ENCODE peak calls at places on chromosomes 1 and 21, in six cellular contexts. W, Z, K, Y, B and E are unnamed samples.

GRCh38 chr1:237366667-237367066 is 324.7 kb downstream of the RYR2 start:
- DNase-seq in Z (no peak), K (no peak), Y (no peak), W (no peak), B (no peak), E (no peak)

GRCh38 chr1:204975568-204976235 is 67.3 kb upstream of the CNTN2 start:
- DNase-seq in Y (peak; percentile 57), B (peak; percentile 77), Z (no peak), K (no peak), W (peak; percentile 32), E (no peak)

GRCh38 chr1:92030701-92031107 is 919 bp downstream of the EPHX4 start:
- DNase-seq in K (no peak), B (peak; percentile 9), W (peak; percentile 72), Y (no peak), Z (no peak), E (no peak)

GRCh38 chr1:156676820-156677615 is at the start of gene NES:
- DNase-seq in W (peak; percentile 56), B (peak; percentile 95), Y (no peak), Z (peak; percentile 86), K (peak; percentile 58), E (no peak)

GRCh38 chr1:16978589-16979474 is 1.6 kb downstream of the MFAP2 start:
- DNase-seq in Z (peak; percentile 87), K (peak; percentile 83), W (peak; percentile 86), B (peak; percentile 23), Y (no peak), E (peak; percentile 82)

GRCh38 chr1:90616395-90616794 is 100.7 kb downstream of the BARHL2 start:
- DNase-seq in Y (no peak), B (peak; percentile 44), W (no peak), Z (no peak), K (no peak), E (no peak)

GRCh38 chr1:55257958-55258357 is 42.8 kb upstream of the USP24 start:
- DNase-seq in K (no peak), W (peak; percentile 35), B (no peak), Y (no peak), Z (no peak), E (no peak)

GRCh38 chr1:224433041-224433670 is 1.4 kb downstream of the WDR26 start:
- DNase-seq in B (peak; percentile 39), Z (no peak), W (no peak), K (peak; percentile 51), Y (no peak), E (no peak)

GRCh38 chr1:110538082-110538481 is 19.1 kb upstream of the KCNA10 start:
- DNase-seq in Z (no peak), W (no peak), Y (no peak), B (no peak), K (no peak), E (no peak)

GRCh38 chr1:113027008-113027407 is 46.0 kb upstream of the LRIG2 start:
- DNase-seq in B (no peak), K (no peak), Y (no peak), Z (no peak), W (no peak), E (no peak)

GRCh38 chr1:5980314-5981008 is 11.8 kb downstream of the NPHP4 start:
- DNase-seq in B (peak; percentile 84), Y (no peak), K (peak; percentile 61), Z (no peak), W (peak; percentile 34), E (no peak)

GRCh38 chr1:202154766-202155477 is 5.5 kb downstream of the PTPN7 start:
- DNase-seq in B (peak; percentile 82), Y (peak; percentile 49), Z (no peak), K (no peak), W (peak; percentile 76), E (peak; percentile 32)

GRCh38 chr1:217322834-217323233 is 308.1 kb downstream of the GPATCH2 start:
- DNase-seq in K (no peak), B (no peak), Y (no peak), Z (no peak), W (no peak), E (no peak)

GRCh38 chr1:90724926-90725325 is 7.8 kb upstream of the BARHL2 start:
- DNase-seq in W (no peak), K (no peak), Y (no peak), B (peak; percentile 45), Z (no peak), E (no peak)

GRCh38 chr1:174968750-174969244 is 30.9 kb upstream of the CACYBP start:
- DNase-seq in K (no peak), Z (no peak), W (peak; percentile 57), Y (no peak), B (no peak), E (no peak)

GRCh38 chr1:172268237-172268636 is 152.2 kb upstream of the C1orf105 start:
- DNase-seq in W (no peak), Y (no peak), K (no peak), Z (no peak), B (no peak), E (no peak)

GRCh38 chr21:37742532-37742931 is 173.7 kb downstream of the KCNJ6 start:
- DNase-seq in B (no peak), W (peak; percentile 4), Z (no peak), Y (no peak), K (no peak), E (no peak)

GRCh38 chr1:14878124-14878523 is 275.4 kb upstream of the TMEM51 start:
- DNase-seq in K (no peak), Y (no peak), Z (no peak), W (no peak), B (no peak), E (no peak)

GRCh38 chr1:45359882-45360513 is 19.8 kb upstream of the MUTYH start:
- DNase-seq in W (peak; percentile 77), Y (peak; percentile 69), Z (peak; percentile 74), B (peak; percentile 59), K (peak; percentile 80), E (peak; percentile 38)

GRCh38 chr1:228238007-228238406 is 30.2 kb downstream of the OBSCN start:
- DNase-seq in K (no peak), Y (no peak), Z (no peak), B (no peak), W (no peak), E (no peak)

GRCh38 chr1:243884603-243885002 is 34.6 kb upstream of the AKT3 start:
- DNase-seq in B (no peak), Y (no peak), K (no peak), Z (no peak), W (no peak), E (no peak)

GRCh38 chr1:35660581-35661473 is 19.5 kb upstream of the PSMB2 start:
- DNase-seq in Z (no peak), K (no peak), Y (no peak), W (peak; percentile 75), B (peak; percentile 92), E (peak; percentile 38)

GRCh38 chr21:45158491-45159423 is 84.4 kb downstream of the ADARB1 start:
- DNase-seq in Y (no peak), Z (no peak), B (no peak), W (no peak), K (no peak), E (no peak)
- H3K9me3 ChIP-seq in Y (no peaks in the 10 kb centered on the region), Z (no peaks in the 10 kb centered on the region), B (no peaks in the 10 kb centered on the region), W (no peaks in the 10 kb centered on the region), K (no peaks in the 10 kb centered on the region), E (no peaks in the 10 kb centered on the region)

GRCh38 chr1:185694081-185694480 is 40.1 kb upstream of the HMCN1 start:
- DNase-seq in B (no peak), W (no peak), Y (no peak), K (no peak), Z (peak; percentile 17), E (no peak)

GRCh38 chr1:185693654-185694053 is 40.5 kb upstream of the HMCN1 start:
- DNase-seq in Z (no peak), W (no peak), K (no peak), Y (no peak), B (no peak), E (no peak)

GRCh38 chr1:185696419-185697150 is 37.6 kb upstream of the HMCN1 start:
- DNase-seq in Z (no peak), Y (no peak), B (no peak), W (no peak), K (no peak), E (no peak)

GRCh38 chr1:185699874-185700273 is 34.3 kb upstream of the HMCN1 start:
- DNase-seq in Y (no peak), W (no peak), B (no peak), K (no peak), Z (no peak), E (no peak)

GRCh38 chr1:185695299-185695698 is 38.9 kb upstream of the HMCN1 start:
- DNase-seq in Z (no peak), W (no peak), K (no peak), Y (no peak), B (no peak), E (no peak)
- TF ChIP-seq CTCF in Z (no peak), W (peak; percentile 20), K (no peak), Y (no peak), B (peak; percentile 27), E (no peak)

DNA sequence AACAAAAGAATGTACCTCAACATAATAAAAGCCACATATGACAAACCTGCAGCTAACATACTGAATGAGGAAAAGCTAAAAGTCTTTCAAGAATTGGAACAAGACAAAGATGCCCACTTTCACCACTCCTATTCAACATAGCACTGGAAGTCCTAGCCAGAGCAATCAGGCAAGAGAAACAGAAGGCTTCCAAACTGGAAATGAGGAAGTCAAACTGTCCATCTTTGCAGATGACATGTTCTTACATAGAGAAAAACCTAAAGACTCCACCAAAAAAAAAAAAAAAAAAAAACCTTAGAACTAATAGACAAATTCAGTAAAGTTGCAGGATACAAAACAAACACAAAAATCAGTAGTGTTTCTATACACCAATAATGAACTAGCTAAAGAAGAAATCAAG is 20.2 kb downstream of the NSL1 start:
- DNase-seq in Z (no peak), K (no peak), B (no peak), W (no peak), Y (no peak), E (no peak)
- H3K9me3 ChIP-seq in Z (no peaks in the 10 kb centered on the region), K (no peaks in the 10 kb centered on the region), B (peaks cover 12% of the 10 kb centered on the region), W (peaks cover 7% of the 10 kb centered on the region), Y (peaks cover 29% of the 10 kb centered on the region), E (no peaks in the 10 kb centered on the region)

DNA sequence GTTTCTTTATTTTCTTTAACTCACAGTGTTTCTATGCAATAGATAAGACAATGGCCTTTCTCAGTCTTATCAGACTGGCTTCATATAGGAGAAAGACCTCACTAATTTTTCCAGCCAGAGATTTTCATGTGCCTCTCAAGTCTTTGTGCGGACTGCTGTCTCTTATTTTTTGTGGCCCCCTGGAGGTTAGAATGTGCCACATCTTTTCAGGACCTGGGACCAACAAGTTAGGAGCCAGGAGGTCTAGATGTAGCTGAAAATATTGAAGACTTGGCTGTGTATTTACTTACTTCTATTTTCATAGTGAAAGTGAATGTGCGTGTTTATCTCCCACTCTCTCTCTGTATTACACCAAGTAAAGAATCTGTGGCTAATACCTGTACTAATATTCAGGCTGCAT is 42.1 kb upstream of the CFHR3 start:
- DNase-seq in Y (no peak), K (no peak), B (peak; percentile 6), W (no peak), Z (no peak), E (no peak)
- TF ChIP-seq CTCF in Y (no peak), K (no peak), B (peak; percentile 46), W (peak; percentile 3), Z (no peak), E (peak; percentile 15)

DNA sequence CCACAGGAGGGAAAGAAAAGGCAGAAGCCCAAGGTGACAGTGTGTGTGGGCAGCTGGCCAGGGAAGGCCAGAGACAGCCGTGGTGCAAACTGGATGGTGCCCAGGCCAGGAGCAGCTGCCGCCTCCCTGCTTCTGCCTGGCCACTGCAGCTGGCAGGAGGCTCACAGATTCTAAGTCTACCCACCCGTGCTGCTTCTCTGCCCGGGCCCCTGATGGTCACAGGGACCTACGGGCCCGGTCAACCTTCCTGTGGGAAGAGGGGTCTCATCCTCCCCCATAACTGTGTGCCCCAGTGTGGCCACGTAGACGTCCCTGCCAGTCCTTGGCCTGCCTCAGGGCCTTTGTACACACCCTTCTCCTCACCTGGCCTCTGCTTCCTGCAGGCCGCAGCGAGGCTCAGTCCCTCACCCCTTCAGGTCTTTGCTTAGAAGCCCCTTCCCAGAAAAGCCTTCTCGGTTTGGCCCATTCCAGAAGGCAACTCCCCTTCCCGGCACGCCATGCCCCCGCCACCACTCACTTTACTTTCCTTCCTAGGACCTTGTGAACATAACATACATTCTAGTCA is 192.6 kb upstream of the AJAP1 start:
- DNase-seq in W (no peak), B (no peak), Y (no peak), K (no peak), Z (no peak), E (no peak)
- H3K9me3 ChIP-seq in W (peaks cover 42% of the 10 kb centered on the region), B (no peaks in the 10 kb centered on the region), Y (peaks cover 3% of the 10 kb centered on the region), K (no peaks in the 10 kb centered on the region), Z (no peaks in the 10 kb centered on the region), E (peaks cover 78% of the 10 kb centered on the region)